ENCODE peak calls at places on chromosomes 6 and 20, in eight cellular contexts. O, Q, H, S, C, N, G and K are unnamed samples.

GRCh38 chr6:106574729-106575458 is 54.4 kb downstream of the RTN4IP1 start:
- DNase-seq in S (no peak), C (peak), Q (peak), O (peak), N (no peak), H (peak), G (no peak), K (no peak)

GRCh38 chr20:40160151-40160550 is 528.9 kb downstream of the MAFB start:
- DNase-seq in S (peak), N (no peak), Q (peak), O (peak), H (peak), G (peak), C (peak), K (no peak)

GRCh38 chr6:6825153-6825847 is 236.8 kb downstream of the LY86 start:
- DNase-seq in Q (no peak), C (no peak), N (no peak), G (no peak), H (no peak), O (no peak), S (no peak), K (no peak)

GRCh38 chr6:90525421-90525820 is 61.5 kb downstream of the MAP3K7 start:
- DNase-seq in Q (no peak), S (no peak), C (no peak), G (no peak), H (no peak), N (no peak), O (no peak), K (no peak)

GRCh38 chr6:31125162-31125561 is 4.9 kb upstream of the CDSN start:
- DNase-seq in O (no peak), H (no peak), G (no peak), N (no peak), Q (no peak), S (no peak), C (no peak), K (no peak)

GRCh38 chr6:121666809-121667208 is 231.4 kb downstream of the GJA1 start:
- DNase-seq in Q (peak), S (no peak), H (peak), O (peak), G (no peak), C (peak), N (no peak), K (no peak)

GRCh38 chr20:62321521-62321948 is 18.7 kb downstream of the ADRM1 start:
- DNase-seq in N (no peak), S (peak), H (peak), O (peak), C (no peak), G (no peak), Q (no peak), K (no peak)

GRCh38 chr6:19465240-19465639 is 371.9 kb upstream of the ID4 start:
- DNase-seq in S (no peak), H (no peak), C (no peak), G (no peak), Q (peak), O (peak), N (no peak), K (no peak)

GRCh38 chr20:37154684-37155298 is 24.3 kb upstream of the RPN2 start:
- DNase-seq in C (no peak), S (no peak), Q (no peak), H (no peak), N (no peak), G (no peak), O (no peak), K (no peak)

GRCh38 chr6:30494275-30494990 is 5.1 kb downstream of the HLA-E start:
- DNase-seq in O (no peak), S (no peak), Q (no peak), H (no peak), G (no peak), C (no peak), N (no peak), K (no peak)

GRCh38 chr6:140107216-140107615 is 732.8 kb upstream of the CITED2 start:
- DNase-seq in H (no peak), G (no peak), N (no peak), S (no peak), Q (no peak), O (no peak), C (no peak), K (no peak)

GRCh38 chr20:20463933-20464374 is 96.0 kb downstream of the INSM1 start:
- DNase-seq in H (no peak), G (no peak), S (no peak), O (no peak), C (no peak), N (no peak), Q (no peak), K (no peak)

GRCh38 chr6:25968769-25969168 is 6.2 kb downstream of the TRIM38 start:
- DNase-seq in G (no peak), S (no peak), C (no peak), Q (peak), H (no peak), N (no peak), O (peak), K (no peak)

GRCh38 chr6:99288668-99289067 is 60.8 kb downstream of the FAXC start:
- DNase-seq in H (no peak), O (no peak), G (no peak), S (no peak), C (no peak), N (no peak), Q (no peak), K (no peak)

GRCh38 chr6:2976060-2976459 is 4.7 kb upstream of the SERPINB6 start:
- DNase-seq in N (no peak), C (no peak), O (no peak), G (no peak), Q (no peak), S (no peak), H (no peak), K (no peak)

GRCh38 chr6:138455746-138456392 is 43.4 kb downstream of the NHSL1 start:
- DNase-seq in O (no peak), G (no peak), C (no peak), S (no peak), H (no peak), Q (no peak), N (no peak), K (no peak)

GRCh38 chr6:98292812-98293211 is 541.6 kb upstream of the POU3F2 start:
- DNase-seq in N (no peak), O (no peak), Q (no peak), S (no peak), C (no peak), H (no peak), G (no peak), K (no peak)